ENCODE peak calls at places on chromosomes 6 and 20, in five cellular contexts. One of them, this sample, is unnamed.

GRCh38 chr6:1178590-1178989 is 133.3 kb upstream of the FOXQ1 start:
- DNase-seq in stimulated activated CD4-positive, alpha-beta T cell treated with anti-CD3 and anti-CD28 coated beads, Interleukin-1b, Interleukin-23, amount 100 ng/mL, for 1 hour: no peak
- DNase-seq in BJ: no peak
- DNase-seq in brain microvascular endothelial cell: no peak
- DNase-seq in fibroblast of pulmonary artery: no peak
- DNase-seq in this sample: no peak

GRCh38 chr20:37200926-37201826 is 21.8 kb upstream of the MROH8 start:
- DNase-seq in brain microvascular endothelial cell: no peak
- DNase-seq in stimulated activated CD4-positive, alpha-beta T cell treated with anti-CD3 and anti-CD28 coated beads, Interleukin-1b, Interleukin-23, amount 100 ng/mL, for 1 hour: no peak
- DNase-seq in fibroblast of pulmonary artery: no peak
- DNase-seq in BJ: no peak
- DNase-seq in this sample: no peak

GRCh38 chr20:11496382-11496781 is 421.3 kb upstream of the BTBD3 start:
- DNase-seq in brain microvascular endothelial cell: peak; percentile 4
- DNase-seq in BJ: no peak
- DNase-seq in fibroblast of pulmonary artery: no peak
- DNase-seq in stimulated activated CD4-positive, alpha-beta T cell treated with anti-CD3 and anti-CD28 coated beads, Interleukin-1b, Interleukin-23, amount 100 ng/mL, for 1 hour: no peak
- DNase-seq in this sample: no peak

GRCh38 chr6:131379951-131380350 is 193.1 kb upstream of the ARG1 start:
- DNase-seq in stimulated activated CD4-positive, alpha-beta T cell treated with anti-CD3 and anti-CD28 coated beads, Interleukin-1b, Interleukin-23, amount 100 ng/mL, for 1 hour: no peak
- DNase-seq in BJ: peak; percentile 54
- DNase-seq in brain microvascular endothelial cell: peak; percentile 68
- DNase-seq in fibroblast of pulmonary artery: peak; percentile 38
- DNase-seq in this sample: no peak

GRCh38 chr20:57627972-57628650 is 7.9 kb upstream of the ZBP1 start:
- DNase-seq in BJ: no peak
- DNase-seq in stimulated activated CD4-positive, alpha-beta T cell treated with anti-CD3 and anti-CD28 coated beads, Interleukin-1b, Interleukin-23, amount 100 ng/mL, for 1 hour: no peak
- DNase-seq in brain microvascular endothelial cell: peak; percentile 19
- DNase-seq in fibroblast of pulmonary artery: peak; percentile 87
- DNase-seq in this sample: no peak

GRCh38 chr6:78942451-78942850 is 75.1 kb downstream of the IRAK1BP1 start:
- DNase-seq in stimulated activated CD4-positive, alpha-beta T cell treated with anti-CD3 and anti-CD28 coated beads, Interleukin-1b, Interleukin-23, amount 100 ng/mL, for 1 hour: no peak
- DNase-seq in BJ: no peak
- DNase-seq in fibroblast of pulmonary artery: peak; percentile 37
- DNase-seq in brain microvascular endothelial cell: no peak
- DNase-seq in this sample: no peak

GRCh38 chr20:21303872-21304586 is 898 bp downstream of the XRN2 start:
- DNase-seq in BJ: no peak
- DNase-seq in stimulated activated CD4-positive, alpha-beta T cell treated with anti-CD3 and anti-CD28 coated beads, Interleukin-1b, Interleukin-23, amount 100 ng/mL, for 1 hour: no peak
- DNase-seq in fibroblast of pulmonary artery: peak; percentile 44
- DNase-seq in brain microvascular endothelial cell: no peak
- DNase-seq in this sample: no peak

GRCh38 chr6:25217275-25217674 is 61.9 kb upstream of the CARMIL1 start:
- DNase-seq in fibroblast of pulmonary artery: no peak
- DNase-seq in BJ: no peak
- DNase-seq in stimulated activated CD4-positive, alpha-beta T cell treated with anti-CD3 and anti-CD28 coated beads, Interleukin-1b, Interleukin-23, amount 100 ng/mL, for 1 hour: no peak
- DNase-seq in brain microvascular endothelial cell: no peak
- DNase-seq in this sample: no peak

GRCh38 chr6:109795994-109796555 is 105.0 kb downstream of the FIG4 start:
- DNase-seq in stimulated activated CD4-positive, alpha-beta T cell treated with anti-CD3 and anti-CD28 coated beads, Interleukin-1b, Interleukin-23, amount 100 ng/mL, for 1 hour: no peak
- DNase-seq in BJ: no peak
- DNase-seq in brain microvascular endothelial cell: peak; percentile 35
- DNase-seq in fibroblast of pulmonary artery: peak; percentile 48
- DNase-seq in this sample: no peak

GRCh38 chr20:62716198-62716940 is 7.7 kb downstream of the NTSR1 start:
- DNase-seq in fibroblast of pulmonary artery: no peak
- DNase-seq in brain microvascular endothelial cell: no peak
- DNase-seq in BJ: no peak
- DNase-seq in stimulated activated CD4-positive, alpha-beta T cell treated with anti-CD3 and anti-CD28 coated beads, Interleukin-1b, Interleukin-23, amount 100 ng/mL, for 1 hour: no peak
- DNase-seq in this sample: no peak

GRCh38 chr20:57291003-57291402 is 24.6 kb upstream of the BMP7 start:
- DNase-seq in stimulated activated CD4-positive, alpha-beta T cell treated with anti-CD3 and anti-CD28 coated beads, Interleukin-1b, Interleukin-23, amount 100 ng/mL, for 1 hour: no peak
- DNase-seq in brain microvascular endothelial cell: no peak
- DNase-seq in BJ: no peak
- DNase-seq in fibroblast of pulmonary artery: no peak
- DNase-seq in this sample: no peak

GRCh38 chr6:121135425-121135824 is 198.9 kb downstream of the TBC1D32 start:
- DNase-seq in stimulated activated CD4-positive, alpha-beta T cell treated with anti-CD3 and anti-CD28 coated beads, Interleukin-1b, Interleukin-23, amount 100 ng/mL, for 1 hour: no peak
- DNase-seq in brain microvascular endothelial cell: no peak
- DNase-seq in BJ: no peak
- DNase-seq in fibroblast of pulmonary artery: no peak
- DNase-seq in this sample: no peak

GRCh38 chr6:149235130-149235561 is 82.4 kb upstream of the TAB2 start:
- DNase-seq in brain microvascular endothelial cell: peak; percentile 97
- DNase-seq in BJ: no peak
- DNase-seq in stimulated activated CD4-positive, alpha-beta T cell treated with anti-CD3 and anti-CD28 coated beads, Interleukin-1b, Interleukin-23, amount 100 ng/mL, for 1 hour: no peak
- DNase-seq in fibroblast of pulmonary artery: peak; percentile 92
- DNase-seq in this sample: no peak

GRCh38 chr20:49712918-49713778 is 530 bp downstream of the B4GALT5 start:
- DNase-seq in fibroblast of pulmonary artery: peak; percentile 38
- DNase-seq in stimulated activated CD4-positive, alpha-beta T cell treated with anti-CD3 and anti-CD28 coated beads, Interleukin-1b, Interleukin-23, amount 100 ng/mL, for 1 hour: no peak
- DNase-seq in BJ: no peak
- DNase-seq in brain microvascular endothelial cell: no peak
- DNase-seq in this sample: no peak

GRCh38 chr6:36387440-36388303 is at the start of gene ETV7:
- DNase-seq in stimulated activated CD4-positive, alpha-beta T cell treated with anti-CD3 and anti-CD28 coated beads, Interleukin-1b, Interleukin-23, amount 100 ng/mL, for 1 hour: peak; percentile 9
- DNase-seq in fibroblast of pulmonary artery: peak; percentile 21
- DNase-seq in brain microvascular endothelial cell: no peak
- DNase-seq in BJ: no peak
- DNase-seq in this sample: no peak

GRCh38 chr6:26243742-26244141 is 121.3 kb upstream of the BTN3A2 start:
- DNase-seq in brain microvascular endothelial cell: no peak
- DNase-seq in stimulated activated CD4-positive, alpha-beta T cell treated with anti-CD3 and anti-CD28 coated beads, Interleukin-1b, Interleukin-23, amount 100 ng/mL, for 1 hour: no peak
- DNase-seq in fibroblast of pulmonary artery: no peak
- DNase-seq in BJ: no peak
- DNase-seq in this sample: no peak

GRCh38 chr6:166360243-166361079 is 18.1 kb upstream of the SFT2D1 start:
- DNase-seq in BJ: no peak
- DNase-seq in fibroblast of pulmonary artery: no peak
- DNase-seq in brain microvascular endothelial cell: no peak
- DNase-seq in stimulated activated CD4-positive, alpha-beta T cell treated with anti-CD3 and anti-CD28 coated beads, Interleukin-1b, Interleukin-23, amount 100 ng/mL, for 1 hour: no peak
- DNase-seq in this sample: no peak

GRCh38 chr6:99822741-99823512 is 171.1 kb downstream of the MCHR2 start:
- DNase-seq in stimulated activated CD4-positive, alpha-beta T cell treated with anti-CD3 and anti-CD28 coated beads, Interleukin-1b, Interleukin-23, amount 100 ng/mL, for 1 hour: no peak
- DNase-seq in BJ: peak; percentile 15
- DNase-seq in brain microvascular endothelial cell: peak; percentile 16
- DNase-seq in fibroblast of pulmonary artery: peak; percentile 49
- DNase-seq in this sample: no peak

GRCh38 chr6:16769131-16769985 is 8.1 kb upstream of the ATXN1 start:
- DNase-seq in stimulated activated CD4-positive, alpha-beta T cell treated with anti-CD3 and anti-CD28 coated beads, Interleukin-1b, Interleukin-23, amount 100 ng/mL, for 1 hour: peak; percentile 31
- DNase-seq in brain microvascular endothelial cell: peak; percentile 96
- DNase-seq in BJ: peak; percentile 66
- DNase-seq in fibroblast of pulmonary artery: peak; percentile 85
- DNase-seq in this sample: no peak

GRCh38 chr6:3835055-3835731 is 14.0 kb upstream of the FAM50B start:
- DNase-seq in BJ: no peak
- DNase-seq in fibroblast of pulmonary artery: peak; percentile 55
- DNase-seq in stimulated activated CD4-positive, alpha-beta T cell treated with anti-CD3 and anti-CD28 coated beads, Interleukin-1b, Interleukin-23, amount 100 ng/mL, for 1 hour: no peak
- DNase-seq in brain microvascular endothelial cell: no peak
- DNase-seq in this sample: no peak

GRCh38 chr6:33151050-33151449 is 41.2 kb downstream of the COL11A2 start:
- DNase-seq in stimulated activated CD4-positive, alpha-beta T cell treated with anti-CD3 and anti-CD28 coated beads, Interleukin-1b, Interleukin-23, amount 100 ng/mL, for 1 hour: no peak
- DNase-seq in fibroblast of pulmonary artery: no peak
- DNase-seq in brain microvascular endothelial cell: no peak
- DNase-seq in BJ: no peak
- DNase-seq in this sample: no peak

GRCh38 chr20:16904751-16905150 is 156.6 kb downstream of the OTOR start:
- DNase-seq in BJ: no peak
- DNase-seq in stimulated activated CD4-positive, alpha-beta T cell treated with anti-CD3 and anti-CD28 coated beads, Interleukin-1b, Interleukin-23, amount 100 ng/mL, for 1 hour: no peak
- DNase-seq in brain microvascular endothelial cell: no peak
- DNase-seq in fibroblast of pulmonary artery: no peak
- DNase-seq in this sample: no peak

GRCh38 chr6:126302191-126302590 is 37.7 kb upstream of the CENPW start:
- DNase-seq in brain microvascular endothelial cell: no peak
- DNase-seq in stimulated activated CD4-positive, alpha-beta T cell treated with anti-CD3 and anti-CD28 coated beads, Interleukin-1b, Interleukin-23, amount 100 ng/mL, for 1 hour: no peak
- DNase-seq in fibroblast of pulmonary artery: peak; percentile 23
- DNase-seq in BJ: no peak
- DNase-seq in this sample: no peak

GRCh38 chr20:63672666-63673065 is 14.6 kb downstream of the RTEL1 start:
- DNase-seq in brain microvascular endothelial cell: no peak
- DNase-seq in stimulated activated CD4-positive, alpha-beta T cell treated with anti-CD3 and anti-CD28 coated beads, Interleukin-1b, Interleukin-23, amount 100 ng/mL, for 1 hour: no peak
- DNase-seq in fibroblast of pulmonary artery: no peak
- DNase-seq in BJ: no peak
- DNase-seq in this sample: no peak

GRCh38 chr6:113684382-113684901 is 172.7 kb upstream of the MARCKS start:
- DNase-seq in brain microvascular endothelial cell: no peak
- DNase-seq in fibroblast of pulmonary artery: no peak
- DNase-seq in BJ: no peak
- DNase-seq in stimulated activated CD4-positive, alpha-beta T cell treated with anti-CD3 and anti-CD28 coated beads, Interleukin-1b, Interleukin-23, amount 100 ng/mL, for 1 hour: no peak
- DNase-seq in this sample: no peak

GRCh38 chr6:109308018-109308492 is 74.2 kb downstream of the CD164 start:
- DNase-seq in brain microvascular endothelial cell: peak; percentile 51
- DNase-seq in fibroblast of pulmonary artery: peak; percentile 84
- DNase-seq in BJ: peak; percentile 7
- DNase-seq in stimulated activated CD4-positive, alpha-beta T cell treated with anti-CD3 and anti-CD28 coated beads, Interleukin-1b, Interleukin-23, amount 100 ng/mL, for 1 hour: no peak
- DNase-seq in this sample: no peak

GRCh38 chr6:39527792-39528564 is 197.2 kb downstream of the KIF6 start:
- DNase-seq in fibroblast of pulmonary artery: no peak
- DNase-seq in brain microvascular endothelial cell: no peak
- DNase-seq in stimulated activated CD4-positive, alpha-beta T cell treated with anti-CD3 and anti-CD28 coated beads, Interleukin-1b, Interleukin-23, amount 100 ng/mL, for 1 hour: no peak
- DNase-seq in BJ: no peak
- DNase-seq in this sample: no peak